ENCODE peak calls at places on chromosomes 4 and X, in four cellular contexts. H is ovary, F is pancreas, Z is cardiac muscle cell. L is an unnamed sample.

GRCh38 chrX:71315917-71316316 is 14.4 kb downstream of the ITGB1BP2 start:
- DNase-seq in H (no peak), Z (peak; percentile 62), F (no peak), L (no peak)

GRCh38 chrX:3550160-3550765 is 163.2 kb downstream of the PRKX start:
- DNase-seq in H (no peak), F (no peak), Z (peak; percentile 32), L (no peak)

GRCh38 chrX:1554469-1555210 is 17.7 kb upstream of the P2RY8 start:
- DNase-seq in F (no peak), Z (no peak), H (no peak), L (peak; percentile 11)

GRCh38 chr4:76854858-76855257 is 43.1 kb downstream of the SOWAHB start:
- DNase-seq in Z (no peak), F (no peak), H (no peak), L (no peak)

GRCh38 chr4:112604590-112604989 is 32.1 kb downstream of the ZGRF1 start:
- DNase-seq in Z (peak; percentile 75), F (no peak), H (no peak), L (peak; percentile 3)

GRCh38 chr4:139297001-139297410 is 4.3 kb upstream of the NAA15 start:
- DNase-seq in H (no peak), Z (no peak), F (no peak), L (no peak)

GRCh38 chr4:89177807-89178206 is 66.5 kb downstream of the TIGD2 start:
- DNase-seq in H (no peak), Z (no peak), F (no peak), L (no peak)

GRCh38 chr4:69524708-69525107 is 29.0 kb upstream of the UGT2B4 start:
- DNase-seq in F (no peak), Z (peak; percentile 70), H (no peak), L (no peak)

GRCh38 chr4:85498068-85498733 is 23.3 kb downstream of the ARHGAP24 start:
- DNase-seq in F (no peak), Z (peak; percentile 79), H (no peak), L (no peak)

GRCh38 chr4:56243107-56243506 is 144.2 kb downstream of the AASDH start:
- DNase-seq in Z (no peak), F (no peak), H (no peak), L (no peak)

GRCh38 chr4:76272091-76272490 is 20.6 kb downstream of the FAM47E start:
- DNase-seq in Z (no peak), F (no peak), H (no peak), L (no peak)

GRCh38 chr4:184419976-184420375 is 54.4 kb downstream of the IRF2 start:
- DNase-seq in H (no peak), F (no peak), Z (no peak), L (no peak)

GRCh38 chrX:53714580-53715335 is 28.2 kb upstream of the HUWE1 start:
- DNase-seq in Z (peak; percentile 36), H (no peak), F (no peak), L (peak; percentile 47)

GRCh38 chrX:73851014-73852009 is 288.3 kb downstream of the CHIC1 start:
- DNase-seq in Z (no peak), H (peak; percentile 89), F (peak; percentile 69), L (peak; percentile 86)

GRCh38 chrX:27966492-27966891 is 14.8 kb downstream of the DCAF8L1 start:
- DNase-seq in Z (peak; percentile 6), F (no peak), H (no peak), L (no peak)

GRCh38 chrX:47743504-47743903 is 84.5 kb upstream of the UXT start:
- DNase-seq in Z (peak; percentile 73), F (no peak), H (no peak), L (no peak)

DNA sequence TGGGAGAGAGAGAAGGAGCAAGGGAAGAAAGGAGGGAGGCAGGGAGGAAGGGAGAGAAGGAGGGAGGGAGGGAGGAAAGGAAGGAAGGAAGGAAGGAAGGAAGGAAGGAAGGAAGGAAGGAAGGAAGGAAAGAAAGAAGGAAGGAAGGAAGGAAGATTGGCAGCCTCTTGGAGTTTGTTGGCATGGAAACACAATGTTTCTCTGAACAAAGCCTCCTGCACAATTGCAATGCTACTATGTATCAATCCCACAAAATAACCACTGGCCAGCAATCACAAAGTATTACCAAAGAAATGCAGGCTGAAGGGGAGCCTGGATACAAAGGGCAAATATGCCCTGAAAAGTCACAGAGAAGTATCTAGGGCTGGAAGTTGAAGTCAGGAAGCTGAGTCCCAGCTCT is 195.8 kb upstream of the LDB2 start:
- DNase-seq in F (no peak), Z (peak; percentile 46), H (no peak), L (no peak)
- H3K4me1 ChIP-seq in F (no peaks in the 10 kb centered on the region), Z (peaks cover 16% of the 10 kb centered on the region), H (no peaks in the 10 kb centered on the region), L (no peaks in the 10 kb centered on the region)

GRCh38 chr4:17812801-17813200 is 2.0 kb downstream of the NCAPG start:
- DNase-seq in H (no peak), F (no peak), Z (peak; percentile 19), L (no peak)
- H3K4me1 ChIP-seq in H (peaks cover under 1% of the 10 kb centered on the region), F (peaks cover 19% of the 10 kb centered on the region), Z (peaks cover 25% of the 10 kb centered on the region), L (peaks cover 49% of the 10 kb centered on the region)

GRCh38 chr4:123446791-123447474 is 50.3 kb downstream of the SPRY1 start:
- DNase-seq in F (no peak), Z (no peak), H (no peak), L (no peak)
- H3K4me1 ChIP-seq in F (peaks cover 17% of the 10 kb centered on the region), Z (peaks cover 27% of the 10 kb centered on the region), H (peaks cover 3% of the 10 kb centered on the region), L (peaks cover 5% of the 10 kb centered on the region)

DNA sequence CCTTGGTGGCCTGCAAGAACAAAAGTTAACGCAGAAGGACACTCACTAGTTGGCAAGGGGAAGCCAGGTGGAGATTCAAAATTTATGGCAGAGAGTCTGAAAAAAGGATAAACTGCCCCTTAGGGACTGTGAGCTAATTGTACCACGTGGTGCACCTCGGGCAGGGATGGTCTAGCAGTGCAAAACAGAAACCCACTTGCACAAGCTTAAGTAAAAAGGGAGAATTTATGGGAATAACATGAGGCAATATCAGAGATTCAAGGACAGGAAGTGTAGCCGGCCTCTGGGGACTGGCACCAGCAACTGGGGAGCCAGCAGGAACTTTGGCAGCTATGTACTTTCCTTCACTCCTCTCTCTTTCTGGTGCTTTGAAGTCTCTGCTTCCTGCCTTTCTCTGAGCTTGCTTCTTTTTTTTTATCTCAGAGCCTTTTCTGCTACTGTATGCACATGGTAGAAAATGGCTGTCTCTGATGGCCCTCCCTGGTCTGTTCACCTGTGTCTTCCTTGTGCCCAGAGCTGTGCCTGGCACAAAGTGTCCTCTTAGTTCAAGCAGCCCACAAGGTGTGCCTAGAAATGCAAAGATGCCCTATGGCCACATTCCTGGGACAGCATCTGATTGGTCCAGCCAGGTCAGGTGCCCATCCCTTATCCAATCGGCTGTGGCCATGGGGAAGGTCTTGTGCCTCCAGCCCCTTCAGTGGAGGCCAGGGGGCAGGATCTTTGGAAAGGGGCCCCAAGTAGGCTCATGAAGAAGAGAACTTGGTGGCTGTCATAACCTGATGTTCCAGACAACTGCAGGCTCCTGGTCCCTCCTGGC is 114.8 kb upstream of the ATP6AP2 start:
- DNase-seq in H (no peak), F (no peak), Z (peak; percentile 56), L (no peak)
- H3K4me1 ChIP-seq in H (no peaks in the 10 kb centered on the region), F (no peaks in the 10 kb centered on the region), Z (peaks cover 9% of the 10 kb centered on the region), L (peaks cover 8% of the 10 kb centered on the region)

GRCh38 chr4:128287159-128287870 is at the start of gene PGRMC2:
- DNase-seq in Z (peak; percentile 37), F (peak; percentile 74), H (no peak), L (no peak)

GRCh38 chr4:128285085-128286023 is 2.3 kb downstream of the PGRMC2 start:
- DNase-seq in F (no peak), Z (peak; percentile 42), H (no peak), L (no peak)

GRCh38 chr4:128287871-128288688 is 467 bp upstream of the PGRMC2 start:
- DNase-seq in F (peak; percentile 99), H (peak; percentile 100), Z (peak; percentile 100), L (peak; percentile 98)

GRCh38 chr4:128288689-128289106 is 1.1 kb upstream of the PGRMC2 start:
- DNase-seq in Z (peak; percentile 43), F (no peak), H (no peak), L (peak; percentile 19)

DNA sequence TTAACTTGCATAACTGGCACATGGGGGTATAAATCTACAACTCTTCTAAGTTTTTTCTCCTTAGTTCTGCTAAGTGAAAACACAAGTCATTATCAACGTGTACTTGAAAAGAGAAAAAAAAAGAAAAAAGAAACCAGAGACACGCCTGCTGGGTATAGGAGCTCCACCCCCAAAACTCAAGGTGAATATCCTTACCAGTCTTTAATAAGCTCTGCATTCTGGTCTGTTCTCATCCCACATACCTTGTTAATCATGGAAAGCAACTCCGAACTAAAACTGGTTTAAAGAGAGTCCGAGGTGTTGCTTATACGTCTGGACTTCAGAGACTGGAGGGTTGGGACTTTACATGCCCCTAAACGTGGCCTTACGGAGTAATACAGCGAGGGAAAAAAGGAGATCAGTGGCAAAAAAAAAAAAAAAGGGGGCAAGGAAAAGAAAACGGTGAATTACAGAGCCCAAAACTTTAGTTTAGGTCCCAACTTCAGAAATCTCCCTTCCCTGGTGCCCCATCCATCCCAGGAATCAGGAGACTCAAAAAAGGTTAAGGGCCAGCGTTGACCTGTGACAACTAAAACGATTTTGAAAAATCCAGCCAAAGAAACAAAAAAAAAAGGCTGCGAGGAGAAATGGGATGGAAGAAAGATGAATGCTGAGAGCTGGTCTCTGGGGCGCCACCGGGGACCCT is 997 bp downstream of the PGRMC2 start:
- DNase-seq in H (no peak), F (no peak), Z (peak; percentile 51), L (peak; percentile 62)
- H3K4me1 ChIP-seq in H (peaks cover 2% of the 10 kb centered on the region), F (peaks cover 14% of the 10 kb centered on the region), Z (peaks cover 8% of the 10 kb centered on the region), L (peaks cover 43% of the 10 kb centered on the region)

GRCh38 chr4:1685604-1686150 is 1.6 kb upstream of the FAM53A start:
- DNase-seq in H (no peak), F (no peak), Z (no peak), L (no peak)

GRCh38 chr4:1683903-1684755 is at the start of gene FAM53A:
- DNase-seq in H (peak; percentile 97), F (peak; percentile 99), Z (peak; percentile 93), L (peak; percentile 88)

GRCh38 chr4:1683371-1683902 is 676 bp downstream of the FAM53A start:
- DNase-seq in F (peak; percentile 70), Z (peak; percentile 84), H (peak; percentile 67), L (no peak)

GRCh38 chr4:1686440-1687036 is 2.4 kb upstream of the FAM53A start:
- DNase-seq in H (peak; percentile 48), F (peak; percentile 54), Z (no peak), L (no peak)

DNA sequence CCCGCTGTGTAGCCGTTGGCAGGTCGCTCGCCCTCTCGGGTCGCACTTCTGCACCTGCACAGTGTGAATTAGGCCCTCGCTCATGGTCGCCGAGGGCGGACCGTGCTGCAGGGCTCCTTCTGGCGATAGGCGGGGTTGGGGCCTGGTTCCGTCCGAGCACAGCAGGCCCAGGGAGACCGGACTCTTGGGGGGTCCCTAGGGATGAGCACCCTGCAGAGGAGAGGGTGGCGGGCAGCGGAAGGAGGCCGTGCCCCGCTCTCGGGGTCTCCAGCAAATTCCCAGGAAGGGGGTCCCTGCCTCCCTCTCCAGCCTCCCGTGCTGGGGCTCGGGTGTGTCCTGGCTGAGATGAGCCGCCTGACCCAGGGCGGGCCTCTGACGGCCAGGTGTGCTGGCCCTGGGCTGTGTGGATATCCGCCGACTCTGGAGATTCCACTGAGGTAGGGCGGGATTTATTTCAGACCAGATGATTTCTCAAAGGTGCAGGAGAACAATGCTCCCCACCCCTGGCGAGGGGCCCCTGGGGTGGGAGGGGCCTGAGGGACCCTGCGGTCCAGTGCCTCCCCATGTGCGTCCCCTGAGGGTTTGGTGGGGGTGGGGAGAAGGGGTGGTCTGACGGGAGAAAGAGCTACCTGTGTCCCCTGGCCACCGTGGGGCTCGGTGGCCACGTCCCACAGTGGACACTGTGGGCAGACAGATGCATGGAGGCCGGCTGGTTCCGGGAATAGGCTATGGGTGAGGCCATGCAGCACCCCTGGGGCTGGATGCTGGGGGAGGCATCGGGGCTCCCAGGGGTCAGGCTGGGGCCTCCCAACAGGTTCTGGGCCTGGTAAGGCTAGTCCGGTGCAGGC is 867 bp upstream of the FAM53A start:
- DNase-seq in F (peak; percentile 63), H (peak; percentile 55), Z (no peak), L (no peak)
- H3K4me1 ChIP-seq in F (no peaks in the 10 kb centered on the region), H (peaks cover 4% of the 10 kb centered on the region), Z (no peaks in the 10 kb centered on the region), L (peaks cover 18% of the 10 kb centered on the region)